ENCODE peak calls at places on chromosome 1, in five cellular contexts. Q is DND-41, G is K562, O is neuronal stem cell, I is GM23248. U is an unnamed sample.

GRCh38 chr1:212225416-212225815 is 59.8 kb upstream of the PPP2R5A start:
- DNase-seq in G (no peak), O (no peak), Q (no peak), I (no peak), U (no peak)

GRCh38 chr1:66316464-66317155 is 217.3 kb upstream of the SGIP1 start:
- DNase-seq in O (no peak), I (peak), G (no peak), Q (no peak), U (no peak)

GRCh38 chr1:153532161-153532560 is 3.6 kb downstream of the S100A6 start:
- DNase-seq in O (no peak), Q (peak), I (no peak), G (no peak), U (no peak)

GRCh38 chr1:154714070-154714623 is 106.2 kb upstream of the ADAR start:
- DNase-seq in Q (no peak), I (no peak), G (no peak), O (no peak), U (no peak)

GRCh38 chr1:151976868-151977267 is 16.8 kb downstream of the S100A10 start:
- DNase-seq in G (no peak), O (no peak), I (peak), Q (no peak), U (no peak)

GRCh38 chr1:158117854-158118691 is 62.6 kb upstream of the CD1D start:
- DNase-seq in Q (peak), O (no peak), G (peak), I (peak), U (no peak)

GRCh38 chr1:183231545-183231944 is 45.5 kb downstream of the LAMC2 start:
- DNase-seq in I (no peak), Q (no peak), O (no peak), G (no peak), U (no peak)

GRCh38 chr1:67647036-67647798 is 37.8 kb upstream of the GADD45A start:
- DNase-seq in Q (no peak), I (peak), G (no peak), O (no peak), U (no peak)

GRCh38 chr1:48674641-48675040 is 102.0 kb downstream of the BEND5 start:
- DNase-seq in G (no peak), I (peak), O (no peak), Q (no peak), U (no peak)

GRCh38 chr1:23422313-23422877 is 2.2 kb downstream of the TCEA3 start:
- DNase-seq in O (no peak), I (peak), Q (peak), G (peak), U (peak)

GRCh38 chr1:115507256-115507589 is 134.5 kb upstream of the VANGL1 start:
- DNase-seq in O (peak), Q (peak), I (peak), G (no peak), U (no peak)

GRCh38 chr1:43554444-43554992 is 23.8 kb downstream of the PTPRF start:
- DNase-seq in I (peak), O (no peak), G (peak), Q (peak), U (no peak)

GRCh38 chr1:17009706-17010105 is 2.0 kb downstream of the ATP13A2 start:
- DNase-seq in O (no peak), Q (no peak), I (no peak), G (no peak), U (peak)

GRCh38 chr1:154361357-154361756 is 36.0 kb downstream of the ATP8B2 start:
- DNase-seq in G (no peak), I (peak), O (no peak), Q (no peak), U (no peak)

GRCh38 chr1:205375816-205376545 is 19.3 kb upstream of the KLHDC8A start:
- DNase-seq in G (no peak), Q (no peak), I (peak), O (peak), U (no peak)

GRCh38 chr1:41361495-41362356 is 492 bp downstream of the FOXO6 start:
- DNase-seq in Q (no peak), O (no peak), I (peak), G (peak), U (no peak)

GRCh38 chr1:110870721-110871388 is 2.1 kb upstream of the CD53 start:
- DNase-seq in I (no peak), Q (no peak), G (no peak), O (no peak), U (no peak)

GRCh38 chr1:81513796-81514354 is 286.9 kb upstream of the ADGRL2 start:
- DNase-seq in I (no peak), O (no peak), G (no peak), Q (no peak), U (no peak)

GRCh38 chr1:182197555-182197954 is 136.0 kb upstream of the ZNF648 start:
- DNase-seq in G (no peak), I (no peak), O (no peak), Q (no peak), U (no peak)

GRCh38 chr1:159229896-159230295 is 25.2 kb downstream of the ACKR1 start:
- DNase-seq in G (no peak), I (no peak), Q (no peak), O (no peak), U (no peak)

GRCh38 chr1:40664167-40664537 is 1.3 kb downstream of the RIMS3 start:
- DNase-seq in I (no peak), O (no peak), Q (peak), G (no peak), U (no peak)

GRCh38 chr1:2377751-2378440 is 13.5 kb downstream of the MORN1 start:
- DNase-seq in G (no peak), O (no peak), Q (no peak), I (no peak), U (peak)

GRCh38 chr1:239429163-239429562 is 42.8 kb downstream of the CHRM3 start:
- DNase-seq in O (no peak), Q (no peak), I (no peak), G (no peak), U (no peak)

GRCh38 chr1:41861509-41862410 is 57.0 kb downstream of the HIVEP3 start:
- DNase-seq in I (peak), G (no peak), O (no peak), Q (no peak), U (no peak)

GRCh38 chr1:118995312-118996016 is 7.3 kb upstream of the TBX15 start:
- DNase-seq in G (no peak), I (no peak), Q (no peak), O (no peak), U (no peak)

GRCh38 chr1:48442864-48443619 is 29.0 kb downstream of the SPATA6 start:
- DNase-seq in O (no peak), G (no peak), I (no peak), Q (no peak), U (no peak)

GRCh38 chr1:39659110-39659509 is 12.8 kb downstream of the NT5C1A start:
- DNase-seq in O (no peak), G (no peak), I (no peak), Q (no peak), U (no peak)

GRCh38 chr1:39659538-39659937 is 12.4 kb downstream of the NT5C1A start:
- DNase-seq in Q (no peak), G (no peak), I (no peak), O (no peak), U (no peak)

GRCh38 chr1:39668111-39668510 is 3.8 kb downstream of the NT5C1A start:
- DNase-seq in I (no peak), O (no peak), G (no peak), Q (no peak), U (no peak)

GRCh38 chr1:39666772-39667171 is 5.1 kb downstream of the NT5C1A start:
- DNase-seq in O (no peak), Q (no peak), I (no peak), G (no peak), U (no peak)

DNA sequence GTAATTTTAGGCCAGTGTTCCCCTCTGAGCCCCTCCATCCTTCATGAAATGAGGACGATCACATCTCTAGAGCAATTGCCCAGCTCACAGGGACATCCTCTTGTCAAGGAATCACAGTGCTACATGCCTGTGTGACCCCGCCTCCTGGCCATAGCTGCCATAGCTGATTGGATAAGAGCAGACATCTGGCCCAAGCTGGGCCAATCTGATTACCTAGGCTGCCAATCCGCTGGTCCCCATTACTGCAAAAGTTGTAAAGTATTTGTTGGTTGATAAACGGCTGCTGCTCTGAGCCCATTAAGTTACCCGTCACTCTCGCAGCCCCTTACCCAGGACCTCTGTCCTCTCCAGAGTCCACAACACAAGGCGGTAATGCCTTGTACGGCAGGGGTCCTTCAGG is 8.3 kb downstream of the NT5C1A start:
- DNase-seq in I (no peak), Q (no peak), O (no peak), G (peak), U (no peak)
- H3K9ac ChIP-seq in I (no peak), Q (no peak), O (no peak), G (no peak), U (no peak)

GRCh38 chr1:39178541-39179431 is 25.7 kb upstream of the MACF1 start:
- DNase-seq in I (peak), O (no peak), Q (no peak), G (peak), U (no peak)
- H3K4me3 ChIP-seq in I (peak), O (no peak), Q (no peak), G (no peak), U (no peak)

GRCh38 chr1:13732971-13733667 is 33.1 kb downstream of the PRDM2 start:
- DNase-seq in Q (peak), I (no peak), O (no peak), G (no peak), U (no peak)

GRCh38 chr1:13737388-13737787 is 37.4 kb downstream of the PRDM2 start:
- DNase-seq in O (no peak), I (no peak), Q (no peak), G (no peak), U (no peak)

GRCh38 chr1:13731897-13732296 is 31.9 kb downstream of the PRDM2 start:
- DNase-seq in I (no peak), Q (no peak), O (no peak), G (no peak), U (no peak)

GRCh38 chr1:13733705-13734104 is 33.7 kb downstream of the PRDM2 start:
- DNase-seq in G (no peak), O (no peak), I (peak), Q (no peak), U (no peak)

GRCh38 chr1:13735168-13735930 is 35.4 kb downstream of the PRDM2 start:
- DNase-seq in O (no peak), I (no peak), G (no peak), Q (no peak), U (no peak)
- H3K9ac ChIP-seq in O (no peak), I (no peak), G (no peak), Q (no peak), U (no peak)

GRCh38 chr1:21000245-21000594 is 176.5 kb downstream of the EIF4G3 start:
- DNase-seq in I (no peak), G (no peak), Q (no peak), O (no peak), U (no peak)

GRCh38 chr1:21001042-21001441 is 175.7 kb downstream of the EIF4G3 start:
- DNase-seq in G (no peak), O (no peak), Q (no peak), I (no peak), U (no peak)

GRCh38 chr1:20994176-20994575 is 182.5 kb downstream of the EIF4G3 start:
- DNase-seq in G (no peak), O (no peak), I (no peak), Q (no peak), U (no peak)

GRCh38 chr1:20999525-21000244 is 177.0 kb downstream of the EIF4G3 start:
- DNase-seq in G (no peak), Q (no peak), O (no peak), I (no peak), U (no peak)

GRCh38 chr1:20997602-20998235 is 179.0 kb downstream of the EIF4G3 start:
- DNase-seq in G (no peak), Q (no peak), O (no peak), I (no peak), U (no peak)
- H3K4me3 ChIP-seq in G (no peak), Q (no peak), O (no peak), I (no peak), U (no peak)

GRCh38 chr1:172473302-172473701 is 29.4 kb upstream of the PIGC start:
- DNase-seq in I (no peak), Q (no peak), O (no peak), G (no peak), U (no peak)
- H3K9ac ChIP-seq in I (no peak), Q (no peak), O (no peak), G (no peak), U (no peak)

DNA sequence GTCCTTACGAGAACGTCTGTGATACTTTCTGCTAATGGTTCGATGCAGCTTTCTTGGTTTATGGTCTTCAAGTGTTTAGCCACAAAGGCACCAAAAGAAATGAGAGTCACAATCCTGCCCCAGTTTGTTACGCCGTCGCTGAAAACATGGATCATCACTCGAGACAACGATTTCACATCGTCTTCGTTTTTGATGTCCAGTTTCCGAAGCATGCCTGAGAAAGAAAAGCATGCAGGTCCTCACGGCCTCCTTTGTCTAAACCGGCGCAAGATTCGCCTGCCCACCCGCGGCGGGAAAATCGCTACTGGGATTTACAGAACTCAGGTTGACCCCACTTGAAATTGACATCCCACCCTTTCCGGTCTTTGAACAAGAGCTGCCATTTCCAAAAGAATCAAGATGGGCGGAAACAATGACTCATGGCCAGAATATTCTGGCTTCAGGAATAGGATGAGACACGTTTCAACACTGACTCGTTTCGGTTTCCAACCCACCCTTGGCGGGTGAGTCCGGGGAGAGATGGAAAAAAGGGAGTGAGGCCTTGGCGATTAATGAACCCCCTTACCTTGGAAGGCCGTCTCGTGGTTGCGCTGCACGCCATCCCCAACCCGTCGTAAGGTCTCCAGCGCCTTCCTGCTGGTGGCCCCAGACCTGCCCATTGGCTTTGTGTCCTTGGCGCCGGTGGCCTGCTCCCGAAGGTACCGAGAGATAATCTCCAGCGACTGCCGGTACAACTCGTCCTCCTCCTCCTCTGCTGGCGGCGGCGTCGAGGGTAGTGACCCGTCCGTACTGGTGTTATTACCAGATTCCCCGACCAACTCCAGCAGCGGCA is 916 bp downstream of the MCL1 start:
- DNase-seq in O (no peak), G (peak), I (peak), Q (peak), U (peak)
- H3K4me3 ChIP-seq in O (peak), G (peak), I (peak), Q (peak), U (peak)